ENCODE peak calls at places on chromosome 22, in ten cellular contexts. X is uterus, K is IMR-90, O is ovary, A is right lobe of liver, T is A549, Y is HepG2, P is H54, S is spleen, M is body of pancreas. B is an unnamed sample.

GRCh38 chr22:27594474-27595134 is 207.0 kb downstream of the MN1 start:
- DNase-seq in X (no peak), K (no peak), O (no peak), A (no peak), T (no peak), Y (no peak), P (no peak), S (peak), M (no peak), B (no peak)

GRCh38 chr22:27170491-27170890 is 513.1 kb downstream of the MIAT start:
- DNase-seq in X (peak), K (peak), O (peak), A (no peak), T (peak), Y (no peak), P (peak), S (no peak), M (no peak), B (no peak)

GRCh38 chr22:28629420-28630184 is 50.0 kb downstream of the TTC28 start:
- DNase-seq in X (no peak), K (peak), O (no peak), A (no peak), T (peak), Y (peak), P (no peak), S (no peak), M (no peak), B (no peak)

GRCh38 chr22:27110985-27111451 is 453.6 kb downstream of the MIAT start:
- DNase-seq in X (no peak), K (peak), O (no peak), A (no peak), T (peak), Y (peak), P (no peak), S (no peak), M (no peak), B (no peak)

GRCh38 chr22:43897751-43898261 is 6.0 kb upstream of the PNPLA5 start:
- DNase-seq in X (no peak), K (peak), O (no peak), A (peak), T (peak), Y (no peak), P (peak), S (no peak), M (no peak), B (no peak)

GRCh38 chr22:17258015-17258827 is 39.0 kb upstream of the ADA2 start:
- DNase-seq in X (peak), K (no peak), O (no peak), A (peak), T (no peak), Y (no peak), P (peak), S (peak), M (peak), B (peak)

GRCh38 chr22:37230673-37231405 is 13.2 kb downstream of the RAC2 start:
- DNase-seq in X (no peak), K (no peak), O (no peak), A (no peak), T (no peak), Y (no peak), P (no peak), S (peak), M (no peak), B (no peak)

GRCh38 chr22:40189979-40190378 is 12.3 kb downstream of the TNRC6B start:
- DNase-seq in X (no peak), K (peak), O (no peak), A (no peak), T (no peak), Y (no peak), P (no peak), S (no peak), M (no peak), B (no peak)

GRCh38 chr22:25050566-25050965 is 98.0 kb downstream of the KIAA1671 start:
- DNase-seq in X (no peak), K (no peak), O (no peak), A (no peak), T (no peak), Y (no peak), P (no peak), S (no peak), M (no peak), B (no peak)

GRCh38 chr22:33919591-33920501 is at the start of gene LARGE1:
- DNase-seq in X (peak), K (peak), O (peak), A (peak), T (peak), Y (peak), P (no peak), S (peak), M (peak), B (peak)

GRCh38 chr22:24037851-24038765 is 27.0 kb downstream of the CABIN1 start:
- DNase-seq in X (no peak), K (no peak), O (no peak), A (no peak), T (no peak), Y (no peak), P (no peak), S (no peak), M (no peak), B (no peak)

GRCh38 chr22:45314789-45315188 is 5.1 kb downstream of the FAM118A start:
- DNase-seq in X (no peak), K (no peak), O (no peak), A (no peak), T (no peak), Y (no peak), P (no peak), S (no peak), M (no peak), B (no peak)

GRCh38 chr22:40020956-40021355 is 26.2 kb downstream of the FAM83F start:
- DNase-seq in X (no peak), K (no peak), O (no peak), A (no peak), T (no peak), Y (no peak), P (no peak), S (no peak), M (no peak), B (no peak)

GRCh38 chr22:19918332-19919106 is 23.1 kb upstream of the COMT start:
- DNase-seq in X (no peak), K (no peak), O (no peak), A (no peak), T (no peak), Y (no peak), P (no peak), S (no peak), M (no peak), B (no peak)

GRCh38 chr22:22942511-22943329 is 55.1 kb downstream of the IGLL5 start:
- DNase-seq in X (no peak), K (peak), O (peak), A (peak), T (peak), Y (peak), P (peak), S (peak), M (peak), B (no peak)

GRCh38 chr22:48141301-48141700 is 1378.9 kb downstream of the TBC1D22A start:
- DNase-seq in X (no peak), K (no peak), O (no peak), A (no peak), T (no peak), Y (no peak), P (no peak), S (no peak), M (no peak), B (no peak)

GRCh38 chr22:43377486-43377995 is 34.3 kb upstream of the MPPED1 start:
- DNase-seq in X (no peak), K (peak), O (peak), A (no peak), T (no peak), Y (no peak), P (no peak), S (no peak), M (no peak), B (no peak)

GRCh38 chr22:44102856-44103255 is 77.9 kb upstream of the PARVG start:
- DNase-seq in X (no peak), K (no peak), O (no peak), A (no peak), T (no peak), Y (no peak), P (no peak), S (peak), M (no peak), B (no peak)

GRCh38 chr22:39634530-39635399 is 64.2 kb downstream of the CACNA1I start:
- DNase-seq in X (no peak), K (peak), O (no peak), A (no peak), T (peak), Y (peak), P (peak), S (no peak), M (peak), B (no peak)

GRCh38 chr22:23815781-23816551 is 22.8 kb downstream of the DERL3 start:
- DNase-seq in X (no peak), K (no peak), O (no peak), A (peak), T (no peak), Y (no peak), P (no peak), S (peak), M (no peak), B (no peak)

GRCh38 chr22:33274214-33274828 is 216.1 kb upstream of the SYN3 start:
- DNase-seq in X (no peak), K (no peak), O (no peak), A (no peak), T (peak), Y (peak), P (peak), S (peak), M (peak), B (peak)

GRCh38 chr22:25573822-25574221 is 9.3 kb downstream of the GRK3 start:
- DNase-seq in X (no peak), K (no peak), O (no peak), A (no peak), T (no peak), Y (no peak), P (no peak), S (no peak), M (no peak), B (no peak)

GRCh38 chr22:28239941-28240340 is 320.9 kb upstream of the PITPNB start:
- DNase-seq in X (no peak), K (no peak), O (no peak), A (no peak), T (no peak), Y (no peak), P (no peak), S (no peak), M (no peak), B (no peak)

GRCh38 chr22:27456696-27457503 is 344.7 kb downstream of the MN1 start:
- DNase-seq in X (no peak), K (peak), O (no peak), A (no peak), T (peak), Y (no peak), P (peak), S (no peak), M (no peak), B (no peak)

GRCh38 chr22:39808087-39808486 is 85.5 kb downstream of the ENTHD1 start:
- DNase-seq in X (no peak), K (peak), O (no peak), A (no peak), T (peak), Y (peak), P (no peak), S (no peak), M (no peak), B (no peak)

GRCh38 chr22:45271667-45272188 is 13.0 kb upstream of the UPK3A start:
- DNase-seq in X (peak), K (no peak), O (no peak), A (no peak), T (no peak), Y (peak), P (no peak), S (no peak), M (no peak), B (no peak)

GRCh38 chr22:17007257-17007656 is 765 bp downstream of the GAB4 start:
- DNase-seq in X (no peak), K (no peak), O (no peak), A (no peak), T (no peak), Y (no peak), P (no peak), S (no peak), M (no peak), B (no peak)

GRCh38 chr22:42800731-42801536 is 56.1 kb downstream of the ARFGAP3 start:
- DNase-seq in X (no peak), K (no peak), O (no peak), A (no peak), T (no peak), Y (peak), P (no peak), S (no peak), M (peak), B (no peak)

GRCh38 chr22:43101306-43101705 is 9.2 kb upstream of the BIK start:
- DNase-seq in X (no peak), K (no peak), O (peak), A (peak), T (no peak), Y (no peak), P (no peak), S (no peak), M (no peak), B (no peak)

GRCh38 chr22:19361501-19362103 is 69.9 kb downstream of the HIRA start:
- DNase-seq in X (no peak), K (no peak), O (no peak), A (no peak), T (no peak), Y (no peak), P (no peak), S (no peak), M (no peak), B (no peak)

GRCh38 chr22:19275513-19275912 is 16.0 kb downstream of the CLTCL1 start:
- DNase-seq in X (no peak), K (no peak), O (no peak), A (no peak), T (no peak), Y (no peak), P (no peak), S (no peak), M (no peak), B (no peak)

GRCh38 chr22:27238935-27239510 is 562.5 kb downstream of the MN1 start:
- DNase-seq in X (peak), K (peak), O (peak), A (no peak), T (peak), Y (no peak), P (peak), S (no peak), M (peak), B (no peak)

DNA sequence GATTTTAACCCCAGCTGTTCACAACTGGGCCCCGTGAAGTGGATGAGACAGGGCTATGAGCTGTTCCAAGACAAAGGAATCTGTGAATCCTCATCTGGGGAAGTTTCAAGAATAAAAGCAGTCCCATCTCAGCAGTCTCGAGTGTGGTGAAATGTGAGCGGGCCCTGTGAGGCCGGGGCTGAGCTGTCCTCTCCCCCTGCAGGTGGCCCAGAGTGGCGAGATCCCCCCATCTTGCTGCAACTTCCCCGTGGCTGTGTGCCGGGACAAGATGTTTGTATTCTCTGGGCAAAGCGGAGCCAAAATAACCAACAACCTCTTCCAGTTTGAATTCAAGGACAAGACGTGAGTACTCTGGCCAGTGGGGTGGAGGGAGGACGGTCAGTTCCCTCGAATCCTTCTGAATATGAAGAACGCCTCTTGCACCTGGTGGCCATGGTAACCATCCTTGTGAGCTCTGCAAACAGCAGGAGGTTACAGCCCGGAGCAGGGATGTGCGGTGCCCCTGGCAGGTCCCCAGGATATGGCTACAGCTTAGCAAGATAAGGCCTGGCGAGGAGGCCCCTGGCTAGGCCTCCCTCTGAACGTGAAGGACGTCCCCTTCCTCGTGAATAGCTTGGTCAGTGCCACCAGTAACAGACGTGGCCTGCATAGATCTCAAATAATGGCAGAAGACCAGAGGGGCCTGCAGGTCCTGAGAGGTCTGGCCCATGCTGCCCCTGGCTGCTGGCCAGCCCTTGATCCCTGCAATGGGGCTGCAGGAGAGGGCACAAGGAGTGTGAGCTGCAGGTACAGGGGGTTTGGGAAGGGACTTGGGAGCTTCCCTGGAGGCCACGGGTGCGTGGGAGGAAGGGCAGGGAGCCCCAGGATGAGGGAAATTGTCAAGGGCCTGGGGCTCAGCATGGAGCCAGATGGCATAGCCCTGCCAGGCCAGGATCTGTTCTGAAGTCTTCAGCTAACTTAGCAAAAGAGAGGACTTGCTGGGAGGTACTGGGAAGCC is 8.4 kb downstream of the LZTR1 start:
- DNase-seq in X (no peak), K (no peak), O (no peak), A (no peak), T (no peak), Y (no peak), P (no peak), S (no peak), M (no peak), B (no peak)
- TF ChIP-seq POLR2A in X (no peak), K (no peak), O (no peak), A (no peak), T (no peak), Y (no peak), P (no peak), S (no peak), M (no peak), B (no peak)

DNA sequence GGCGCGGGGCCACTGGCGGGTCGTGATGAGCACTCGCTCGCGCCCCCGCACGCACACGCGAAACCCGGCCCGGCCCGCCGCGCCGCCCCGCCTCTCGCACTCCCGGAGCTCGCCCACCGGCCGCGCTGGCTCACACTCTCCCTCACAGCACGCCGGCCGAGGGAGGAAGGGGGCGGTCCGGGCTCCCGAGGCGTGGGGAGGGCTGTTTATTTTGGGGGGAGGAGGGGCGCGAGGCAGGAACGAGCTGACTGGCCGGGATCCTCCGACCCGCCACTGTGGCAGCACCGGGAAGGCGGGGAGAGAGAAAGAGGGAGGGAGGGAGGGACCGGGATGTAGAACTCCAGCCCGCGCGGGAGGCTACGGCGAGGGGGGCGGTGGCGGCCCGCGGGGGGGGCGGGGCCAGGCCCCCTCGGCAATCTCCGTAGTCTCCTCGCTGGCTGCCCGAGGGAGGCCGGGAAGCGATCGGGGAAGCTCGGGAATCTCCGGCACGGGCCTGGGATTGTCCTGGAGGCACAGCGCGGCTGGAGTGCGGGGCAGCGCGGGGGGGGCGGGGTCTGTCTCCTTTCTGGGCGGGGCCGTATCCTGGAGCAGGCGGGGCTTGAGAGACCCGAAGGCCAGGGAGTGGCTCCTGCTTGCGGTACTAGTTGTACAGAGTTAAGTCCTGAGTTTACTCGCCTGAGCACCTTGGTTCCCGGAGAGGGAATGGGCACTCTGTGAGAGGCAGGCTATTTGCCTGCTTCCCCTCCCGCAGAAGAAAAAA is at the start of gene RBFOX2:
- DNase-seq in X (peak), K (peak), O (peak), A (peak), T (peak), Y (peak), P (peak), S (peak), M (peak), B (peak)
- TF ChIP-seq POLR2A in X (peak), K (peak), O (peak), A (peak), T (peak), Y (peak), P (peak), S (no peak), M (no peak), B (no peak)

DNA sequence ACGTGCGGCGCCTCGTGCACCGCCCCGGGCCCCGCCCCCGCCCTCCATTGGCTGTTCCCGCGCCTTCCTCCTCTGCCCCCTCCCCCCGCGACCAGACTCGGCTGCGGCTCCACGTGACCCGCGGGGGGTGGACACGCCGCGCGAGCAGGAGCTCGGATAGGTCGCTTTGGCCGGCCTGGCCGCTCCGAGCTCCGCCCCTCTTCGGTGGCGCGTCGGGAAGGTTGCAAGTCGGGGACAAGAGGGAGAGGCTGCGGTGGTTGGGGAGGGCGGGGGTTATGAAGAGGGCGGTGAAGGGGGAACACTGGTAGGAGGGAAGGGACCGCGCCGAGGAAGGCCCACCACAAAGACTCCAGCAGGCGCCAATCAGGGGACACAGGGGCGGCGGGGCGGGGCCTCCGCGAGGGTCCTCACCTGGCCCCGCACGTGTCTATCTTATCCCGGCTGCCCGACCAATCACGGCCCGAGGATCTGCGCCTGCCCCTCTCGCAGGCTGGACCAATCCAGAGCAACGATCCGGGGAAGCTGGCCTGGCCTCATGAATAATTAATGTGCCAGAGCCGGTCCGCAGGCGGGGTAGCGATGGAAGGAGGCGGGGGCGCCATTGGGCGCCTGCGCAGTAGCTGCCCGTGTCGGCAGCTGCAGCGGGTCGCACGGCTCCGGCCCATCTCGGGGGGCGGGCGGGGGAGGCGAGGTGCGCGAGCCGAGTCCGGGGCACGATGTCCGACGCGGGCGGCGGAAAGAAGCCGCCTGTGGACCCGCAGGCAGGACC is at the start of gene TEF:
- DNase-seq in X (peak), K (peak), O (peak), A (peak), T (peak), Y (peak), P (peak), S (peak), M (peak), B (peak)
- TF ChIP-seq POLR2A in X (peak), K (peak), O (peak), A (peak), T (no peak), Y (no peak), P (peak), S (no peak), M (peak), B (peak)

DNA sequence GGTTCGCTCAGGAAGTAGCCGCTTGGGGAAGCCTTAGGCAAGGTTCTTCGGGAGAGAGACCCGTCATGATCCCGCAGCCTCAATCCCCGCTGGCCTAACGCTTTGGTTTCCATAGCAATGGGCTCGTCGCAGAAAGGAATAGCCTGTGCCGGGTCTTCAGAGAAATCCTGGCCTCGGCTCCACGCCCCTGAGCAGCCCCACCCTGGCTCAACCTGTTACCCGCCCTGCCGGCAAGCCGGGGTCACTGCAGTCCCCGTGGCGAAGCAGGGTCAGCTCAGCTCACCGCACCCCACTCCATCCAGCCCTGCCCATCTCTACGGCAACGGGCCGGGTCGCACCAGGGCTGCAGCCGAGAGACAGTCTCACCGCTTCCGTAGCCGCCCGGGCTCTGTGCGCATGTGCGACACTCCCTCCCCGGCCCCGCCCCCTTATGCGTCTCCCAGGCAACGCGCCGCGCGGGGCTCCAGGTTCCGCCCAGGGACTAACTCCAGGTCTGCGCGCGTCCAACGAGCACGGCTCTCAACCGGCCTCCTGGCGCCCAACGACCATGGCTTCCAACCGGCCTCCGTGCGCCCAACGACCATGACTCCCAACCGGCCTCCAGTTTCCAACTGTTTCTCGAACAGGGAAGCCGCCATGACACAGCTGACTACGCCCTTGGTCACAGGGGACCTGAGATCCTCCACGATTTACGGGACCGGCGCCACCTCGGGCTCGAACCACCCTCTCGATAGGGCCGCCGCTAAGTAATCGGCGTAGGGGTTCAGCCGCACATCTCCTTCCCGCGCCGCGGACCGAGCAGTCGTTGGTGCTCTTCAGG is at the start of gene DUSP18:
- DNase-seq in X (peak), K (peak), O (peak), A (peak), T (peak), Y (peak), P (peak), S (peak), M (peak), B (peak)
- TF ChIP-seq POLR2A in X (peak), K (no peak), O (peak), A (no peak), T (peak), Y (no peak), P (peak), S (no peak), M (peak), B (peak)